ENCODE peak calls at places on chromosome 5, in four cellular contexts. X is mucosa of gallbladder; G is activated naive CD4-positive, alpha-beta T cell treated with anti-CD3 and anti-CD28 coated beads for 36 hours; M is foreskin melanocyte. Q is an unnamed sample.

GRCh38 chr5:154826-155225 is 36.5 kb upstream of the LRRC14B start:
- DNase-seq in X (no peak), G (no peak), M (no peak), Q (no peak)

GRCh38 chr5:98368141-98368540 is 405.3 kb upstream of the RGMB start:
- DNase-seq in X (no peak), G (no peak), M (no peak), Q (no peak)

GRCh38 chr5:170751631-170752030 is 31.9 kb upstream of the GABRP start:
- DNase-seq in X (no peak), G (no peak), M (no peak), Q (no peak)

GRCh38 chr5:115559524-115559923 is 14.9 kb upstream of the FEM1C start:
- DNase-seq in X (no peak), G (no peak), M (no peak), Q (no peak)

GRCh38 chr5:178235600-178235998 is 3.0 kb upstream of the PHYKPL start:
- DNase-seq in X (no peak), G (no peak), M (no peak), Q (no peak)

GRCh38 chr5:151718168-151718567 is 31.5 kb upstream of the SPARC start:
- DNase-seq in X (no peak), G (no peak), M (no peak), Q (no peak)

GRCh38 chr5:380701-381309 is 59.3 kb downstream of the AHRR start:
- DNase-seq in X (peak; percentile 7), G (no peak), M (no peak), Q (peak; percentile 4)

GRCh38 chr5:153352685-153353219 is 137.7 kb upstream of the GRIA1 start:
- DNase-seq in X (no peak), G (peak; percentile 46), M (no peak), Q (no peak)

GRCh38 chr5:154190652-154191304 is at the start of gene GALNT10:
- DNase-seq in X (peak; percentile 57), G (peak; percentile 58), M (peak; percentile 21), Q (peak; percentile 70)

Q was measured in transverse colon.